ENCODE peak calls at places on chromosome X, in six cellular contexts. One of them, this sample, is unnamed.

GRCh38 chrX:88613338-88613737 is 133.7 kb upstream of the CPXCR1 start:
- DNase-seq in astrocyte: no peak
- DNase-seq in chondrocyte: no peak
- DNase-seq in trophoblast cell: no peak
- DNase-seq in AG20443: no peak
- DNase-seq in lung: no peak
- DNase-seq in this sample: no peak

GRCh38 chrX:77742788-77743476 is 43.1 kb downstream of the ATRX start:
- DNase-seq in astrocyte: no peak
- DNase-seq in chondrocyte: no peak
- DNase-seq in trophoblast cell: no peak
- DNase-seq in AG20443: peak; percentile 41
- DNase-seq in lung: no peak
- DNase-seq in this sample: no peak

GRCh38 chrX:10634681-10635161 is 14.3 kb upstream of the MID1 start:
- DNase-seq in astrocyte: peak; percentile 95
- DNase-seq in chondrocyte: no peak
- DNase-seq in trophoblast cell: peak; percentile 66
- DNase-seq in AG20443: peak; percentile 53
- DNase-seq in lung: no peak
- DNase-seq in this sample: no peak

GRCh38 chrX:154714925-154715324 is 36.0 kb downstream of the GAB3 start:
- DNase-seq in astrocyte: no peak
- DNase-seq in chondrocyte: no peak
- DNase-seq in trophoblast cell: peak; percentile 41
- DNase-seq in AG20443: peak; percentile 52
- DNase-seq in lung: no peak
- DNase-seq in this sample: peak; percentile 55

GRCh38 chrX:149060921-149061320 is 444.2 kb downstream of the IDS start:
- DNase-seq in astrocyte: peak; percentile 84
- DNase-seq in chondrocyte: no peak
- DNase-seq in trophoblast cell: no peak
- DNase-seq in AG20443: peak; percentile 53
- DNase-seq in lung: no peak
- DNase-seq in this sample: no peak

GRCh38 chrX:56248492-56248891 is 16.3 kb downstream of the KLF8 start:
- DNase-seq in astrocyte: peak; percentile 2
- DNase-seq in chondrocyte: no peak
- DNase-seq in trophoblast cell: peak; percentile 26
- DNase-seq in AG20443: peak; percentile 44
- DNase-seq in lung: peak; percentile 43
- DNase-seq in this sample: peak; percentile 34

GRCh38 chrX:11111947-11112346 is 815 bp downstream of the HCCS start:
- DNase-seq in astrocyte: no peak
- DNase-seq in chondrocyte: no peak
- DNase-seq in trophoblast cell: no peak
- DNase-seq in AG20443: no peak
- DNase-seq in lung: no peak
- DNase-seq in this sample: no peak

GRCh38 chrX:10633722-10634121 is 13.3 kb upstream of the MID1 start:
- DNase-seq in astrocyte: peak; percentile 94
- DNase-seq in chondrocyte: no peak
- DNase-seq in trophoblast cell: peak; percentile 33
- DNase-seq in AG20443: peak; percentile 71
- DNase-seq in lung: peak; percentile 38
- DNase-seq in this sample: no peak

GRCh38 chrX:148599404-148599803 is 99.0 kb downstream of the AFF2 start:
- DNase-seq in astrocyte: no peak
- DNase-seq in chondrocyte: no peak
- DNase-seq in trophoblast cell: no peak
- DNase-seq in AG20443: no peak
- DNase-seq in lung: no peak
- DNase-seq in this sample: no peak

GRCh38 chrX:2848806-2849420 is 20.2 kb downstream of the GYG2 start:
- DNase-seq in astrocyte: peak; percentile 73
- DNase-seq in chondrocyte: no peak
- DNase-seq in trophoblast cell: peak; percentile 56
- DNase-seq in AG20443: peak; percentile 65
- DNase-seq in lung: no peak
- DNase-seq in this sample: no peak

GRCh38 chrX:125210146-125210545 is 109.5 kb upstream of the TEX13C start:
- DNase-seq in astrocyte: no peak
- DNase-seq in chondrocyte: no peak
- DNase-seq in trophoblast cell: no peak
- DNase-seq in AG20443: no peak
- DNase-seq in lung: no peak
- DNase-seq in this sample: no peak

GRCh38 chrX:50470103-50471031 is at the start of gene DGKK:
- DNase-seq in astrocyte: no peak
- DNase-seq in chondrocyte: no peak
- DNase-seq in trophoblast cell: no peak
- DNase-seq in AG20443: peak; percentile 13
- DNase-seq in lung: no peak
- DNase-seq in this sample: no peak

GRCh38 chrX:53317365-53318069 is 36.1 kb upstream of the IQSEC2 start:
- DNase-seq in astrocyte: peak; percentile 8
- DNase-seq in chondrocyte: no peak
- DNase-seq in trophoblast cell: peak; percentile 9
- DNase-seq in AG20443: peak; percentile 76
- DNase-seq in lung: peak; percentile 59
- DNase-seq in this sample: peak; percentile 63

GRCh38 chrX:78514852-78515251 is 144.3 kb downstream of the RTL3 start:
- DNase-seq in astrocyte: peak; percentile 4
- DNase-seq in chondrocyte: no peak
- DNase-seq in trophoblast cell: no peak
- DNase-seq in AG20443: no peak
- DNase-seq in lung: no peak
- DNase-seq in this sample: no peak

GRCh38 chrX:110087485-110088356 is 84.8 kb downstream of the TMEM164 start:
- DNase-seq in astrocyte: peak; percentile 94
- DNase-seq in chondrocyte: no peak
- DNase-seq in trophoblast cell: no peak
- DNase-seq in AG20443: peak; percentile 59
- DNase-seq in lung: no peak
- DNase-seq in this sample: no peak